ENCODE peak calls at places on chromosomes 5 and 9, in six cellular contexts. J is right cardiac atrium; K is tibial artery; V is CD8-positive, alpha-beta T cell; Z is CD4-positive, CD25-positive, alpha-beta regulatory T cell; G is A549. P is an unnamed sample. For H3K4me1, the result is how much of the 10 kb centered on the place peaks cover.

GRCh38 chr9:18869725-18870124 is 163.3 kb downstream of the SAXO1 start:
- DNase-seq in J (no peak), Z (no peak), V (no peak), K (no peak), G (no peak), P (no peak)

GRCh38 chr5:2001300-2001699 is 118.6 kb upstream of the IRX4 start:
- DNase-seq in K (no peak), G (no peak), Z (no peak), V (no peak), J (no peak), P (no peak)

GRCh38 chr5:94375801-94376200 is 242.6 kb downstream of the KIAA0825 start:
- DNase-seq in G (no peak), V (no peak), K (no peak), Z (no peak), J (no peak), P (no peak)

GRCh38 chr5:179772355-179772754 is 21.4 kb upstream of the LTC4S start:
- DNase-seq in V (no peak), Z (no peak), G (no peak), J (no peak), K (no peak), P (no peak)

GRCh38 chr5:140631831-140632365 is 1.1 kb downstream of the CD14 start:
- DNase-seq in G (no peak), Z (no peak), V (peak), K (no peak), J (no peak), P (peak)

GRCh38 chr5:66757219-66757833 is 161.1 kb downstream of the MAST4 start:
- DNase-seq in G (peak), Z (no peak), V (no peak), K (peak), J (peak), P (no peak)

GRCh38 chr9:91857291-91857781 is 92.7 kb downstream of the ROR2 start:
- DNase-seq in Z (no peak), G (no peak), V (no peak), K (no peak), J (no peak), P (no peak)

GRCh38 chr9:137816531-137817235 is 60.9 kb upstream of the CACNA1B start:
- DNase-seq in J (no peak), G (no peak), V (no peak), Z (no peak), K (no peak), P (no peak)

GRCh38 chr5:172881691-172882370 is 47.8 kb downstream of the ERGIC1 start:
- DNase-seq in V (no peak), G (no peak), J (peak), Z (no peak), K (peak), P (no peak)

DNA sequence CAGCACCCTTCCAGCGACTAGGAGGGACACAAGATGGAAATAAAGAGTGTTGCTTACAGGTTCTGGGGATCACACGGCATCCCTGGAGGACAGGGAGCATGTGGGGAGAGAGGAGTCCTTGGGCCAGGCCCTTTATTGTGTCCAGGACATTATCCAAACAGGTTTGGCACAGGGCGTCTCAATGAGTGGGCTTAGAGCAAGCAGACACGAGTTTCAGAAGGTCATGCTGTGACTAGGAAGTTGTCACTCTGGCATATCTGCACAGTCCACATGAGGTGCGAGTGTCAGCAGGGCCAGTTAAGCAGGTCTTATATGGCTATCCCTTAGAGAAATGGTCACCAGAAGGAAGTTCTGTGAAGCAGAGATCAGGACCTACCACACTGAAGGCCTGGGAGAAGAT is 174.5 kb upstream of the OTULINL start:
- DNase-seq in K (no peak), G (no peak), Z (no peak), V (no peak), J (no peak), P (no peak)
- H3K4me1 ChIP-seq in K (under half), G (under half), Z (under half), V (under half), J (under half), P (under half)

DNA sequence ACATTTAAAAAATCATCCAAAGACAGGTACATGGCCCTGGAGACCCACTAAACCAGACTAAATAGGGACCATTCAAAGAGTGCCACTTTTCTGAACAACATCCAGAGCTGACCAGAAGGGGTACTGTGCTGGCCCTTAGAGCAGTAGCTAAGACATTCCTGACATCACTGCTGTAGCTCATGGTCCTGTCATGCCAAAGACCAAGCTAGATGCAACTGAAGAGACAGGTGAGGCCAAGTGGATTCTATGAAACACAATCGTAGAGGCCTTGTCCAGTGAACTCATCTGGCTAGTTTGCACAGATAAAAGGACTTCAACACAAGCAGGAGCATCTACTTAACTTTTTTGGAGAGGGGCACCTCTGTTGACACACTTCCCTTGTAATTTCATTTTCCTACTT is 43.3 kb downstream of the G3BP1 start:
- DNase-seq in J (no peak), V (no peak), Z (no peak), K (no peak), G (no peak), P (no peak)
- H3K4me1 ChIP-seq in J (under half), V (under half), Z (under half), K (under half), G (under half), P (under half)

DNA sequence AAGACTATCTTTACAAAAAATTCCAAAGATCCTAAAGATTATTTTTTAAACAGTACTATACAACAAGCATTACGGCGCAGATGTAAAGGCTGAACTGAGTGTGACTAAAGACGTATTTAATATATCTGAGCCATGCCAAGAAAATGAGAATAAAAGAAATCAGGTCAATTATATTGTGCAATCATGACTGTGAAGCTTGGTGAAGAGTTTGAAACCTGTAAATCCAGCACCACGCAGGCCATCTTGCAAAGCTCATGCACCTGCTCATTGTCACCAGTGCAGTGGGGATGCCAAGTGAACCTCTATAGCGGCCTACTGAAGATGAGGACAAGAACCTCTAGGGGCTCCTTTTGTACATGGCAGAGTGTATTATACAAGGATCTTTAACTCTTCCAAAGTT is 89.0 kb downstream of the ANKH start:
- DNase-seq in K (no peak), J (no peak), Z (no peak), V (no peak), G (no peak), P (no peak)
- H3K4me1 ChIP-seq in K (under half), J (under half), Z (under half), V (under half), G (under half), P (under half)

GRCh38 chr9:94920439-94920951 is 194.0 kb downstream of the AOPEP start:
- DNase-seq in K (peak), V (no peak), Z (no peak), J (peak), G (no peak), P (no peak)
- H3K4me1 ChIP-seq in K (under half), V (under half), Z (under half), J (under half), G (half or more), P (under half)

GRCh38 chr9:129138476-129139232 is 27.4 kb downstream of the PTPA start:
- DNase-seq in Z (no peak), V (no peak), K (peak), J (peak), G (no peak), P (peak)
- H3K4me1 ChIP-seq in Z (under half), V (under half), K (under half), J (under half), G (half or more), P (under half)

GRCh38 chr5:142805339-142805738 is 35.2 kb downstream of the ARHGAP26 start:
- DNase-seq in Z (no peak), K (no peak), G (no peak), J (no peak), V (no peak), P (no peak)

GRCh38 chr5:142810081-142810480 is 39.9 kb downstream of the ARHGAP26 start:
- DNase-seq in Z (no peak), V (no peak), J (no peak), K (no peak), G (no peak), P (no peak)

GRCh38 chr5:142808778-142809606 is 38.8 kb downstream of the ARHGAP26 start:
- DNase-seq in G (no peak), K (peak), V (no peak), J (no peak), Z (no peak), P (no peak)

GRCh38 chr5:142807378-142807911 is 37.3 kb downstream of the ARHGAP26 start:
- DNase-seq in J (peak), K (peak), G (no peak), V (no peak), Z (no peak), P (no peak)

GRCh38 chr5:142806769-142807377 is 36.7 kb downstream of the ARHGAP26 start:
- DNase-seq in Z (no peak), G (no peak), K (no peak), J (no peak), V (no peak), P (no peak)
- H3K4me1 ChIP-seq in Z (under half), G (half or more), K (under half), J (under half), V (under half), P (under half)

DNA sequence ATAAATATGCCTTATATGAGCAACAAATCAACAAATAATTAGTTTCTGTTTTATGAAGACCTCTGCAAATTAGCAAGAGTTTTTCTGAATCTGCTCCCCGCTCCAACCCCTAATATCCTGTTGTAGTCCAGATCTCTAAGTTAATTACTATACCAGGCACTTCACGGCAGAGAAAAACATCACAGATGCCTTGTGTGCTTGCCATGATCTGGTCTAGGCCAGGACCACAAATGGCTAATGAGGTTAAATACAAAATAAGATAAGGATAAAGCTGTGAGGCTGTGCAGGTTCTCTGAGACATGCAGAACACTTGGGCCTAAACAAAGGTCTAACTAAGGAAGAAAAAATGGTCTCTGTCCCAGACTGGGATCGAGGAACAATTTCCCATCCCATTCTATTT is 150.8 kb downstream of the SLIT3 start:
- DNase-seq in K (no peak), G (no peak), V (no peak), J (no peak), Z (no peak), P (no peak)
- H3K4me1 ChIP-seq in K (under half), G (under half), V (under half), J (under half), Z (under half), P (under half)

P was measured in pancreas.